ENCODE peak calls at places on chromosomes 12 and 14, in eight cellular contexts. D is cardiac muscle cell, M is BJ, Y is astrocyte, O is transverse colon, N is stomach, Q is keratinocyte, R is astrocyte of the spinal cord. J is an unnamed sample.

GRCh38 chr12:14907953-14908352 is 22.3 kb upstream of the MGP start:
- DNase-seq in O (no peak), M (no peak), Q (no peak), D (no peak), R (peak), Y (no peak), N (no peak), J (no peak)

GRCh38 chr12:94545937-94546771 is 86.5 kb upstream of the CEP83 start:
- DNase-seq in D (peak), O (peak), R (peak), Q (no peak), Y (peak), N (peak), M (no peak), J (no peak)

GRCh38 chr12:64730585-64730964 is 28.6 kb downstream of the GNS start:
- DNase-seq in D (no peak), O (no peak), R (no peak), Q (no peak), N (no peak), Y (no peak), M (no peak), J (no peak)

GRCh38 chr12:114936148-114937099 is 252.4 kb upstream of the TBX3 start:
- DNase-seq in D (peak), N (no peak), M (no peak), R (peak), Y (peak), O (no peak), Q (peak), J (no peak)

GRCh38 chr12:109518820-109519665 is 41.6 kb downstream of the UBE3B start:
- DNase-seq in Y (peak), D (peak), R (peak), M (peak), O (peak), Q (no peak), N (peak), J (peak)

GRCh38 chr14:26811756-26812305 is 214.0 kb upstream of the NOVA1 start:
- DNase-seq in N (no peak), R (peak), Q (no peak), D (no peak), O (no peak), M (no peak), Y (no peak), J (no peak)

GRCh38 chr12:17456486-17456885 is 633.5 kb downstream of the RERGL start:
- DNase-seq in Q (no peak), Y (peak), N (no peak), R (no peak), M (no peak), D (no peak), O (no peak), J (no peak)

GRCh38 chr14:71539660-71540285 is 392.5 kb upstream of the RGS6 start:
- DNase-seq in O (no peak), R (no peak), N (no peak), D (peak), M (no peak), Q (no peak), Y (no peak), J (no peak)

GRCh38 chr14:72292689-72293024 is 360.4 kb downstream of the RGS6 start:
- DNase-seq in M (no peak), O (no peak), N (no peak), Q (no peak), Y (no peak), R (no peak), D (no peak), J (no peak)

GRCh38 chr12:23655884-23656283 is 293.6 kb downstream of the SOX5 start:
- DNase-seq in Y (no peak), N (no peak), R (no peak), D (no peak), M (no peak), Q (no peak), O (no peak), J (no peak)

GRCh38 chr14:83425138-83425537 is 1891.5 kb upstream of the SEL1L start:
- DNase-seq in R (peak), Q (no peak), Y (peak), D (no peak), N (no peak), M (peak), O (no peak), J (no peak)

GRCh38 chr12:76804435-76804976 is 40.6 kb downstream of the ZDHHC17 start:
- DNase-seq in O (peak), Q (no peak), M (no peak), Y (no peak), R (no peak), N (no peak), D (no peak), J (no peak)

GRCh38 chr12:92558241-92558773 is 144.5 kb upstream of the PLEKHG7 start:
- DNase-seq in Y (no peak), O (no peak), M (no peak), R (no peak), Q (no peak), N (no peak), D (no peak), J (no peak)

GRCh38 chr12:109288571-109288970 is 20.5 kb downstream of the FOXN4 start:
- DNase-seq in N (no peak), Y (no peak), O (no peak), R (no peak), M (no peak), Q (no peak), D (no peak), J (no peak)

GRCh38 chr12:112904571-112904970 is 2.2 kb upstream of the OAS1 start:
- DNase-seq in R (peak), Y (peak), O (no peak), N (no peak), D (no peak), Q (no peak), M (no peak), J (no peak)

GRCh38 chr14:77603654-77604270 is 12.7 kb downstream of the SPTLC2 start:
- DNase-seq in Y (peak), Q (no peak), O (peak), M (no peak), R (no peak), D (no peak), N (no peak), J (no peak)

GRCh38 chr12:22473212-22473611 is 71.1 kb downstream of the C2CD5 start:
- DNase-seq in R (no peak), N (no peak), D (no peak), M (no peak), Q (no peak), O (no peak), Y (no peak), J (no peak)

GRCh38 chr12:113088971-113089756 is 32.6 kb downstream of the DTX1 start:
- DNase-seq in D (no peak), Q (no peak), M (no peak), O (peak), N (no peak), R (no peak), Y (no peak), J (no peak)

GRCh38 chr12:98895086-98895651 is 250.1 kb downstream of the APAF1 start:
- DNase-seq in D (peak), Y (no peak), M (no peak), R (no peak), N (no peak), Q (no peak), O (no peak), J (no peak)

GRCh38 chr12:19706936-19707335 is 267.6 kb downstream of the AEBP2 start:
- DNase-seq in D (no peak), R (peak), Q (no peak), N (no peak), O (no peak), M (no peak), Y (peak), J (no peak)

GRCh38 chr14:91373591-91374245 is 43.9 kb downstream of the CCDC88C start:
- DNase-seq in Q (no peak), N (no peak), D (no peak), R (no peak), M (no peak), Y (no peak), O (no peak), J (no peak)

GRCh38 chr12:92602930-92603623 is 99.7 kb upstream of the PLEKHG7 start:
- DNase-seq in N (no peak), Q (no peak), O (no peak), R (no peak), D (no peak), M (no peak), Y (peak), J (no peak)

GRCh38 chr14:89429206-89430091 is 12.4 kb upstream of the FOXN3 start:
- DNase-seq in M (no peak), O (peak), Q (no peak), N (no peak), Y (peak), D (no peak), R (peak), J (no peak)
- H3K4me3 ChIP-seq in M (no peak), O (no peak), Q (no peak), N (peak), Y (peak), D (no peak), R (no peak), J (no peak)

GRCh38 chr12:95959107-95959506 is 16.0 kb downstream of the AMDHD1 start:
- DNase-seq in M (no peak), D (peak), Q (no peak), O (no peak), N (no peak), Y (no peak), R (peak), J (no peak)
- TF ChIP-seq CTCF in M (peak), D (no peak), Q (no peak), O (no peak), N (no peak), Y (peak), R (peak), J (no peak)

GRCh38 chr12:42587564-42588307 is 1.8 kb downstream of the PRICKLE1 start:
- DNase-seq in Q (no peak), N (no peak), D (peak), R (no peak), Y (no peak), O (no peak), M (no peak), J (no peak)
- H3K4me3 ChIP-seq in Q (peak), N (peak), D (peak), R (peak), Y (peak), O (peak), M (peak), J (peak)

GRCh38 chr14:94368956-94369355 is 19.4 kb downstream of the SERPINA1 start:
- DNase-seq in O (no peak), D (no peak), Y (no peak), R (no peak), N (no peak), M (no peak), Q (no peak), J (no peak)

GRCh38 chr14:94370524-94370910 is 17.9 kb downstream of the SERPINA1 start:
- DNase-seq in M (no peak), R (no peak), Q (no peak), Y (no peak), O (no peak), D (no peak), N (no peak), J (no peak)

GRCh38 chr14:94373708-94374107 is 14.7 kb downstream of the SERPINA1 start:
- DNase-seq in N (no peak), D (no peak), Y (peak), Q (peak), M (peak), R (peak), O (no peak), J (peak)

GRCh38 chr14:94374749-94375148 is 13.7 kb downstream of the SERPINA1 start:
- DNase-seq in Y (no peak), Q (no peak), N (no peak), O (no peak), M (no peak), R (no peak), D (no peak), J (no peak)

GRCh38 chr14:94372021-94372605 is 16.3 kb downstream of the SERPINA1 start:
- DNase-seq in N (peak), Q (no peak), M (no peak), O (no peak), D (no peak), R (no peak), Y (no peak), J (no peak)
- TF ChIP-seq CTCF in N (no peak), Q (peak), M (no peak), O (no peak), D (no peak), R (peak), Y (no peak), J (no peak)

GRCh38 chr12:5043589-5044419 is at the start of gene KCNA5:
- DNase-seq in N (no peak), M (no peak), Y (no peak), D (peak), O (no peak), Q (no peak), R (no peak), J (no peak)
- H3K4me3 ChIP-seq in N (peak), M (no peak), Y (no peak), D (peak), O (peak), Q (no peak), R (no peak), J (no peak)

GRCh38 chr12:45125997-45126396 is 75.1 kb upstream of the DBX2 start:
- DNase-seq in O (no peak), Q (peak), R (no peak), N (no peak), M (no peak), D (no peak), Y (no peak), J (no peak)

GRCh38 chr12:45121224-45121623 is 70.3 kb upstream of the DBX2 start:
- DNase-seq in R (no peak), M (no peak), O (no peak), Q (no peak), N (no peak), Y (no peak), D (no peak), J (no peak)

GRCh38 chr12:45128637-45129036 is 77.7 kb upstream of the DBX2 start:
- DNase-seq in O (no peak), D (no peak), R (no peak), N (no peak), M (no peak), Y (no peak), Q (no peak), J (no peak)

GRCh38 chr12:45124485-45125155 is 73.7 kb upstream of the DBX2 start:
- DNase-seq in R (no peak), N (no peak), Y (no peak), Q (no peak), D (no peak), M (no peak), O (no peak), J (no peak)

GRCh38 chr12:45122776-45123380 is 72.0 kb upstream of the DBX2 start:
- DNase-seq in Y (peak), R (peak), N (no peak), Q (no peak), M (no peak), D (peak), O (no peak), J (no peak)
- TF ChIP-seq CTCF in Y (peak), R (peak), N (no peak), Q (peak), M (peak), D (peak), O (no peak), J (no peak)